ENCODE peak calls at places on chromosomes 7 and 10, in nine cellular contexts. Z, R, O, W, A, F, X, I and G are unnamed samples.

GRCh38 chr7:142863891-142864685 is 9.2 kb downstream of the EPHB6 start:
- DNase-seq in Z (no peak), R (no peak), O (no peak), W (no peak), A (no peak), F (no peak), X (no peak), I (no peak), G (no peak)

GRCh38 chr10:27138277-27138676 is 15.9 kb downstream of the YME1L1 start:
- DNase-seq in Z (no peak), R (no peak), O (no peak), W (no peak), A (no peak), F (no peak), X (no peak), I (no peak), G (no peak)

GRCh38 chr7:34096135-34096775 is 190.9 kb downstream of the BMPER start:
- DNase-seq in Z (no peak), R (no peak), O (peak), W (peak), A (peak), F (peak), X (no peak), I (no peak), G (peak)

GRCh38 chr7:53656881-53657280 is 621.4 kb downstream of the POM121L12 start:
- DNase-seq in Z (no peak), R (no peak), O (no peak), W (no peak), A (no peak), F (no peak), X (no peak), I (no peak), G (no peak)

GRCh38 chr10:128055061-128055868 is 71.0 kb downstream of the MKI67 start:
- DNase-seq in Z (no peak), R (no peak), O (no peak), W (no peak), A (no peak), F (no peak), X (peak), I (no peak), G (no peak)

GRCh38 chr10:16773334-16773733 is 43.9 kb downstream of the RSU1 start:
- DNase-seq in Z (no peak), R (no peak), O (no peak), W (no peak), A (no peak), F (no peak), X (no peak), I (no peak), G (no peak)

GRCh38 chr7:137462074-137462715 is 118.7 kb upstream of the PTN start:
- DNase-seq in Z (no peak), R (no peak), O (peak), W (peak), A (no peak), F (no peak), X (no peak), I (no peak), G (no peak)

GRCh38 chr7:40899651-40900507 is 765.1 kb downstream of the SUGCT start:
- DNase-seq in Z (no peak), R (no peak), O (no peak), W (no peak), A (no peak), F (no peak), X (no peak), I (no peak), G (no peak)

GRCh38 chr10:83991986-83992753 is 147.1 kb upstream of the GHITM start:
- DNase-seq in Z (peak), R (no peak), O (no peak), W (peak), A (peak), F (no peak), X (no peak), I (no peak), G (no peak)

GRCh38 chr10:32417906-32418547 is 27.9 kb upstream of the CCDC7 start:
- DNase-seq in Z (no peak), R (no peak), O (peak), W (peak), A (peak), F (no peak), X (no peak), I (no peak), G (peak)

GRCh38 chr10:78333362-78334143 is 299.9 kb downstream of the RPS24 start:
- DNase-seq in Z (no peak), R (no peak), O (no peak), W (no peak), A (no peak), F (no peak), X (no peak), I (no peak), G (no peak)

GRCh38 chr7:14834888-14835287 is 67.7 kb downstream of the DGKB start:
- DNase-seq in Z (no peak), R (no peak), O (peak), W (peak), A (no peak), F (no peak), X (no peak), I (no peak), G (peak)

GRCh38 chr7:25777969-25778767 is 373.8 kb upstream of the NFE2L3 start:
- DNase-seq in Z (no peak), R (no peak), O (no peak), W (no peak), A (no peak), F (peak), X (no peak), I (no peak), G (no peak)

GRCh38 chr7:150957119-150958020 is 20.8 kb downstream of the KCNH2 start:
- DNase-seq in Z (no peak), R (no peak), O (no peak), W (no peak), A (no peak), F (peak), X (no peak), I (no peak), G (no peak)

GRCh38 chr7:13879994-13880686 is 109.3 kb downstream of the ETV1 start:
- DNase-seq in Z (no peak), R (no peak), O (peak), W (no peak), A (no peak), F (no peak), X (no peak), I (no peak), G (no peak)

GRCh38 chr7:139674752-139675126 is 103.1 kb downstream of the HIPK2 start:
- DNase-seq in Z (no peak), R (no peak), O (no peak), W (no peak), A (no peak), F (no peak), X (no peak), I (no peak), G (no peak)

GRCh38 chr7:124459101-124460052 is 306.2 kb downstream of the GPR37 start:
- DNase-seq in Z (no peak), R (no peak), O (peak), W (peak), A (peak), F (no peak), X (no peak), I (no peak), G (peak)

GRCh38 chr10:22681783-22682183 is 32.6 kb downstream of the PIP4K2A start:
- DNase-seq in Z (no peak), R (no peak), O (peak), W (peak), A (peak), F (no peak), X (no peak), I (peak), G (peak)
- H3K4me3 ChIP-seq in Z (no peak), R (peak), O (no peak), W (no peak), A (no peak), F (no peak), X (no peak), I (no peak), G (no peak)

GRCh38 chr10:70399177-70399576 is 4.8 kb upstream of the EIF4EBP2 start:
- DNase-seq in Z (no peak), R (no peak), O (no peak), W (no peak), A (no peak), F (no peak), X (no peak), I (no peak), G (no peak)

GRCh38 chr10:70404036-70404905 is at the start of gene EIF4EBP2:
- DNase-seq in Z (peak), R (peak), O (peak), W (peak), A (peak), F (peak), X (peak), I (peak), G (peak)

GRCh38 chr10:70404906-70405824 is 1.2 kb downstream of the EIF4EBP2 start:
- DNase-seq in Z (peak), R (no peak), O (peak), W (peak), A (peak), F (peak), X (peak), I (no peak), G (peak)

GRCh38 chr10:70403483-70404035 is 386 bp upstream of the EIF4EBP2 start:
- DNase-seq in Z (no peak), R (no peak), O (no peak), W (no peak), A (no peak), F (no peak), X (no peak), I (no peak), G (no peak)
- H3K4me3 ChIP-seq in Z (peak), R (peak), O (peak), W (peak), A (peak), F (peak), X (peak), I (peak), G (peak)

DNA sequence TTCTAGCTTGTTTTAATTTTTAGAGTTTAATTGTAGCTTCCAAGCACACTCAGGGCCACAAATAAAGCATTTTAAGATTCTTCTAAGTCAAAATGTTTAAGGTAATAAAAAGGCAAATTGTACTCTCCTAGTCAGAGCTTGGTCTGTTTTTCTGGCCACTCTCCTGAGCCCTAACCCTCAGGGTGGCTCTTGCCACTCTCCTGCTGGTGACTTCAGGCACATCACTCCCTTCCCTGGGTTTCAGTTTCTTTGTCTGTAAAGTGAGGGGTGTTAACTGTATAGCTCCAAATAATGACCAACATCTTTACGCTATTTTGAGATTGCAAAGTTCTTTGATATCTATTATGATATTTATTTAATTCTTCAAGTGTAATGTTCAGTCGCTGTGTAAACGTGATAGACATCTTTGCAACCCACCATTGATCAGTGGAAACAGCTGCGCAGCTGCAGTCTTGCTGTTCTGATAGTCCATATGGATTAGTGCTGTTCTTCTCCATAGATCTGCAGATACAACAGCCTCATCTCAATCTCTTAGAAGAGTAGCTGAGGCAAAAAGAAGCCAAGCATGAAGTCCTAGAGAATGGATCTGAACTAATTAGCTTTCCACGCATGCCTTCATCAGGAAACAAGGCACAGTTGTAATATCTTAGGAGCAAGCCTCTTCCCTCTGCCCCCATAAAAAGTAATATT is 189.9 kb downstream of the PLPP4 start:
- DNase-seq in Z (no peak), R (no peak), O (no peak), W (no peak), A (no peak), F (no peak), X (no peak), I (no peak), G (no peak)
- H3K4me3 ChIP-seq in Z (no peak), R (no peak), O (no peak), W (no peak), A (no peak), F (no peak), X (no peak), I (no peak), G (no peak)

GRCh38 chr7:79461660-79462059 is 8.2 kb upstream of the MAGI2 start:
- DNase-seq in Z (no peak), R (no peak), O (peak), W (peak), A (no peak), F (no peak), X (no peak), I (no peak), G (no peak)

GRCh38 chr7:79458796-79459195 is 5.3 kb upstream of the MAGI2 start:
- DNase-seq in Z (no peak), R (no peak), O (no peak), W (peak), A (no peak), F (no peak), X (no peak), I (no peak), G (no peak)

GRCh38 chr7:79459381-79459780 is 5.9 kb upstream of the MAGI2 start:
- DNase-seq in Z (no peak), R (no peak), O (no peak), W (no peak), A (no peak), F (no peak), X (no peak), I (no peak), G (no peak)

DNA sequence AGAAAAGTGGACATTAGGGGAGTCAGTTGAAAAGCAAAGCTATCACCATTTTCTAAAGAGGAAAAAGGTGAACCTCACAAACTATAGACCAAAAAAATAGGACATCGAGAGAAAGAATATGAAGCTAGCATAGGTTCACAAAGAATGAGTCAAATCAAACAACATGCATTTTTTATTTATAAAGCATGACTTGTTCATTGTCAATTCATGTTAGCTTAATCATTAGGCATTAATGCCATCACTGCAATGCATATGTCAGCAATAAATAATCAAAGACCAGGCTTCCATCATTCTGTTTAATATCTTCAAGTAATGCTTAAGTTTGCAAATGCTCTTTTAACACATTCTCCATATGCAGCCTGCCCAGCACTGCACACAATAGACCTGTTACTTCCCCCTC is 8.9 kb upstream of the MAGI2 start:
- DNase-seq in Z (no peak), R (no peak), O (no peak), W (no peak), A (no peak), F (no peak), X (no peak), I (no peak), G (no peak)
- H3K4me3 ChIP-seq in Z (no peak), R (no peak), O (no peak), W (no peak), A (no peak), F (no peak), X (no peak), I (no peak), G (no peak)

GRCh38 chr10:124300735-124301134 is 118.0 kb downstream of the OAT start:
- DNase-seq in Z (no peak), R (no peak), O (no peak), W (no peak), A (no peak), F (no peak), X (no peak), I (no peak), G (no peak)

GRCh38 chr10:124301736-124302135 is 117.0 kb downstream of the OAT start:
- DNase-seq in Z (no peak), R (no peak), O (peak), W (no peak), A (no peak), F (no peak), X (no peak), I (no peak), G (no peak)

GRCh38 chr10:124300224-124300623 is 118.5 kb downstream of the OAT start:
- DNase-seq in Z (no peak), R (no peak), O (no peak), W (no peak), A (no peak), F (no peak), X (no peak), I (no peak), G (no peak)

GRCh38 chr10:124298891-124299290 is 119.8 kb downstream of the OAT start:
- DNase-seq in Z (no peak), R (no peak), O (no peak), W (no peak), A (no peak), F (no peak), X (no peak), I (no peak), G (no peak)

GRCh38 chr10:124299726-124300125 is 119.0 kb downstream of the OAT start:
- DNase-seq in Z (no peak), R (no peak), O (no peak), W (no peak), A (no peak), F (no peak), X (no peak), I (no peak), G (no peak)
- H3K4me3 ChIP-seq in Z (no peak), R (no peak), O (no peak), W (no peak), A (no peak), F (no peak), X (no peak), I (no peak), G (no peak)

GRCh38 chr10:23173549-23174074 is 18.5 kb upstream of the PTF1A start:
- DNase-seq in Z (peak), R (no peak), O (no peak), W (no peak), A (no peak), F (no peak), X (no peak), I (no peak), G (no peak)
- H3K4me3 ChIP-seq in Z (peak), R (no peak), O (no peak), W (no peak), A (peak), F (peak), X (no peak), I (no peak), G (no peak)

GRCh38 chr10:99930731-99931550 is 78.8 kb downstream of the DNMBP start:
- DNase-seq in Z (no peak), R (no peak), O (peak), W (peak), A (peak), F (no peak), X (no peak), I (no peak), G (no peak)

GRCh38 chr10:99929360-99929759 is 80.4 kb downstream of the DNMBP start:
- DNase-seq in Z (no peak), R (no peak), O (no peak), W (no peak), A (no peak), F (no peak), X (no peak), I (no peak), G (no peak)

GRCh38 chr10:99924856-99925255 is 84.9 kb downstream of the DNMBP start:
- DNase-seq in Z (no peak), R (no peak), O (no peak), W (no peak), A (no peak), F (no peak), X (no peak), I (no peak), G (no peak)

GRCh38 chr10:99926925-99927718 is 82.6 kb downstream of the DNMBP start:
- DNase-seq in Z (no peak), R (no peak), O (peak), W (peak), A (peak), F (peak), X (no peak), I (no peak), G (no peak)

GRCh38 chr10:99927719-99928280 is 81.9 kb downstream of the DNMBP start:
- DNase-seq in Z (peak), R (no peak), O (no peak), W (peak), A (no peak), F (no peak), X (no peak), I (no peak), G (no peak)
- H3K4me3 ChIP-seq in Z (no peak), R (no peak), O (no peak), W (no peak), A (peak), F (no peak), X (no peak), I (no peak), G (no peak)

GRCh38 chr7:50315739-50316671 is 11.5 kb downstream of the IKZF1 start:
- DNase-seq in Z (no peak), R (no peak), O (no peak), W (no peak), A (no peak), F (no peak), X (no peak), I (no peak), G (no peak)
- H3K4me3 ChIP-seq in Z (no peak), R (peak), O (no peak), W (no peak), A (no peak), F (no peak), X (no peak), I (peak), G (no peak)

DNA sequence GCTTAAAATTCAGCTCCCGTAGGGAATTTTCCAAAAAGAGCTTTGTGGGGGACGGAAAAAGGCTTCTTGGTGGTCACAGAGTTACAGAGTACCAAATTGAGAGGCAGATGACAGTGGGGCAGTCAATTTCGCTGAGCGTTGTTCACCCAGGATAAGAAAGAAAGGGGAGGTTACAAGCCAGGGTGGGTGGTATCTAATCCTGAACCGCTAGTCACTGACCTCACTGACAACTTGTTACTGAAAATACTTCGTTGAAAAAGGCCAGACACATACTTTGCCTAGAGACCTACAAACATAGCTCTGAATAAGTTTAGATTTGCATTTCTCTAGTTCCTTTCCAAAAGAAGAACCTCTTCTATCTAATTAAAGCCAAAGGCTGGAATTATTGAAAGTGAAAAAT is at the start of gene CTNNA3:
- DNase-seq in Z (peak), R (no peak), O (no peak), W (no peak), A (no peak), F (no peak), X (no peak), I (no peak), G (no peak)
- H3K4me3 ChIP-seq in Z (no peak), R (no peak), O (no peak), W (no peak), A (no peak), F (peak), X (no peak), I (no peak), G (no peak)

GRCh38 chr10:89535185-89536012 is at the start of gene SLC16A12:
- DNase-seq in Z (peak), R (no peak), O (peak), W (peak), A (peak), F (peak), X (no peak), I (no peak), G (no peak)
- H3K4me3 ChIP-seq in Z (peak), R (no peak), O (peak), W (peak), A (peak), F (peak), X (no peak), I (no peak), G (peak)